ENCODE peak calls at places on chromosome 13, in ten cellular contexts. I is effector memory CD4-positive, alpha-beta T cell; U is A549; Y is substantia nigra; P is testis; V is CD4-positive, CD25-positive, alpha-beta regulatory T cell; S is cardiac muscle cell; L is transverse colon; O is ascending aorta; W is lower lobe of right lung. R is an unnamed sample.

GRCh38 chr13:51906581-51906980 is 44.8 kb downstream of the CCDC70 start:
- DNase-seq in U (no peak), I (no peak), W (no peak), O (no peak), L (peak), S (no peak), P (no peak), Y (no peak), V (no peak), R (no peak)

GRCh38 chr13:27556109-27556508 is 64.2 kb downstream of the LNX2 start:
- DNase-seq in O (peak), V (no peak), P (no peak), W (no peak), Y (no peak), S (no peak), U (no peak), L (no peak), I (no peak), R (no peak)

GRCh38 chr13:79098603-79099002 is 307.5 kb downstream of the RBM26 start:
- DNase-seq in W (no peak), P (no peak), V (no peak), Y (no peak), U (no peak), I (no peak), O (no peak), S (no peak), L (no peak), R (no peak)

GRCh38 chr13:114004416-114005205 is 30.7 kb upstream of the C13orf46 start:
- DNase-seq in L (no peak), Y (no peak), U (no peak), I (no peak), P (no peak), W (peak), O (peak), V (no peak), S (no peak), R (no peak)

GRCh38 chr13:87274209-87274819 is 396.9 kb upstream of the SLITRK5 start:
- DNase-seq in V (peak), W (no peak), O (no peak), S (peak), U (no peak), Y (no peak), I (no peak), P (peak), L (peak), R (peak)

GRCh38 chr13:52786747-52787146 is 47.1 kb upstream of the CNMD start:
- DNase-seq in S (no peak), O (no peak), P (no peak), I (no peak), Y (peak), U (no peak), L (no peak), W (no peak), V (no peak), R (no peak)

GRCh38 chr13:97627566-97627965 is 193.6 kb downstream of the RAP2A start:
- DNase-seq in I (no peak), O (peak), S (peak), L (no peak), P (peak), W (no peak), U (no peak), V (no peak), Y (no peak), R (peak)

GRCh38 chr13:84481958-84482357 is 599.7 kb upstream of the SLITRK1 start:
- DNase-seq in W (no peak), L (no peak), U (no peak), P (no peak), I (no peak), Y (no peak), V (no peak), O (no peak), S (no peak), R (no peak)

GRCh38 chr13:111548805-111549204 is 228.4 kb downstream of the TEX29 start:
- DNase-seq in L (no peak), I (no peak), U (no peak), Y (no peak), W (no peak), S (no peak), O (no peak), V (no peak), P (no peak), R (no peak)

GRCh38 chr13:95146486-95146885 is 154.8 kb downstream of the ABCC4 start:
- DNase-seq in V (no peak), L (no peak), I (no peak), U (no peak), S (no peak), Y (no peak), O (no peak), W (no peak), P (no peak), R (peak)

GRCh38 chr13:108816381-108816780 is 187.0 kb downstream of the MYO16 start:
- DNase-seq in W (no peak), U (no peak), Y (no peak), S (no peak), P (no peak), V (no peak), O (no peak), I (no peak), L (no peak), R (no peak)

GRCh38 chr13:106599875-106600797 is 32.2 kb upstream of the ARGLU1 start:
- DNase-seq in O (no peak), U (no peak), P (peak), I (no peak), S (no peak), V (peak), Y (no peak), W (no peak), L (no peak), R (peak)

GRCh38 chr13:78958019-78958418 is 299.1 kb upstream of the OBI1 start:
- DNase-seq in L (no peak), O (no peak), I (no peak), U (no peak), W (no peak), V (no peak), P (no peak), Y (no peak), S (no peak), R (no peak)

GRCh38 chr13:93248627-93249047 is 22.0 kb downstream of the GPC6 start:
- DNase-seq in P (no peak), U (no peak), L (no peak), Y (no peak), O (peak), I (no peak), W (peak), S (peak), V (no peak), R (peak)

GRCh38 chr13:113926301-113926761 is 47.5 kb downstream of the C13orf46 start:
- DNase-seq in O (peak), Y (no peak), I (no peak), L (no peak), S (no peak), W (no peak), U (no peak), P (peak), V (no peak), R (no peak)

GRCh38 chr13:69589531-69589930 is 518.1 kb upstream of the ATXN8OS start:
- DNase-seq in P (no peak), Y (no peak), L (no peak), I (no peak), O (no peak), V (no peak), S (no peak), U (no peak), W (no peak), R (no peak)

GRCh38 chr13:102002271-102002670 is 399.6 kb downstream of the FGF14 start:
- DNase-seq in W (no peak), S (no peak), O (no peak), P (no peak), L (no peak), I (no peak), V (no peak), Y (no peak), U (no peak), R (no peak)

GRCh38 chr13:97141564-97142005 is 80.5 kb upstream of the MBNL2 start:
- DNase-seq in I (no peak), Y (no peak), O (peak), L (peak), U (peak), V (no peak), S (peak), W (no peak), P (peak), R (peak)

GRCh38 chr13:20151612-20152011 is 9.2 kb downstream of the GJA3 start:
- DNase-seq in Y (no peak), W (no peak), P (no peak), L (no peak), S (no peak), V (no peak), I (no peak), O (no peak), U (no peak), R (no peak)

GRCh38 chr13:20828540-20829364 is 55.0 kb upstream of the EEF1AKMT1 start:
- DNase-seq in O (no peak), Y (no peak), U (peak), P (no peak), V (peak), L (peak), S (peak), I (no peak), W (no peak), R (peak)

GRCh38 chr13:20633802-20634201 is 66.8 kb downstream of the IFT88 start:
- DNase-seq in P (no peak), O (no peak), V (no peak), Y (no peak), L (no peak), I (no peak), W (no peak), U (no peak), S (no peak), R (no peak)

GRCh38 chr13:39825886-39826285 is 170.4 kb downstream of the COG6 start:
- DNase-seq in V (no peak), I (no peak), Y (no peak), P (no peak), O (no peak), W (no peak), L (no peak), S (no peak), U (no peak), R (peak)

GRCh38 chr13:44715287-44716224 is 139.4 kb upstream of the TSC22D1 start:
- DNase-seq in O (no peak), W (no peak), S (no peak), U (no peak), P (peak), I (no peak), V (no peak), Y (no peak), L (no peak), R (no peak)
- H3K27ac ChIP-seq in O (peak), W (no peak), S (no peak), U (peak), P (no peak), I (no peak), V (no peak), Y (no peak), L (no peak), R (no peak)

GRCh38 chr13:36673352-36673751 is 468 bp upstream of the SERTM1 start:
- DNase-seq in W (no peak), L (no peak), P (no peak), V (no peak), O (no peak), Y (no peak), I (no peak), S (no peak), U (no peak), R (no peak)

GRCh38 chr13:36674337-36675212 is 755 bp downstream of the SERTM1 start:
- DNase-seq in I (no peak), O (no peak), L (no peak), V (no peak), S (no peak), W (no peak), Y (no peak), U (no peak), P (no peak), R (peak)

GRCh38 chr13:36675213-36675536 is 1.4 kb downstream of the SERTM1 start:
- DNase-seq in L (no peak), P (no peak), V (no peak), O (no peak), I (no peak), U (no peak), S (no peak), Y (no peak), W (no peak), R (peak)

DNA sequence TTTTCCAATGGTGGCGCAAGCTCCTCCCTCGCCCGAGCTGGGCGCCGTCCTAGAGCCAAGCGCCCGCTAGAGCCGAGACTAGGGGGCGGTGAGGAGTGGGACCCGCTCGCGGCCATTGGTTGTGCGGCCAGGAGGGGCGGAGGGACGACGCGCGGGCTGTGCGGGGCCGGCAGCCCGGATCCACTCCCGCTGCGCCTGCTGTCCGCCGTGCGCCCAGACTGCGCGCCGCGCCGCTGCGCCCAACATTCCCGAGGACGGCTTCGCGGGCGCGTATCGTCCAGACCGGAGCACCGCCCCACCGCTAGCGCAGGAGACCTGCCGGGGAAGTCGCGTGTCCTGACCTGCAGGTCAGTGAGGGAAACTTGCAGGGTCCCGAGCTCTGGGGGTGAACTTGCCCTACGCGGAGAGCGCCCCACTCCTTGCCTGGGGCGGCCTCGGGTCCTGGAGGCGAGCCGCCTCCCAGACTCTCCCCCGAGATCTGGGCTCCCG is at the start of gene SERTM1:
- DNase-seq in P (peak), O (no peak), S (peak), I (no peak), W (peak), U (no peak), Y (no peak), V (no peak), L (no peak), R (peak)
- H3K27ac ChIP-seq in P (no peak), O (no peak), S (no peak), I (no peak), W (no peak), U (no peak), Y (no peak), V (no peak), L (no peak), R (peak)

GRCh38 chr13:98774776-98775175 is 22.3 kb upstream of the SLC15A1 start:
- DNase-seq in W (no peak), Y (no peak), O (no peak), U (no peak), P (no peak), V (no peak), S (no peak), I (no peak), L (no peak), R (no peak)

GRCh38 chr13:98773921-98774320 is 21.4 kb upstream of the SLC15A1 start:
- DNase-seq in P (no peak), S (no peak), V (no peak), Y (no peak), W (no peak), L (no peak), O (no peak), U (no peak), I (no peak), R (no peak)

GRCh38 chr13:98775386-98775785 is 22.9 kb upstream of the SLC15A1 start:
- DNase-seq in U (no peak), V (no peak), W (no peak), Y (no peak), P (no peak), O (no peak), S (no peak), L (no peak), I (no peak), R (no peak)

GRCh38 chr13:98778749-98779148 is 26.3 kb upstream of the SLC15A1 start:
- DNase-seq in S (no peak), V (no peak), L (no peak), U (no peak), O (no peak), P (no peak), I (no peak), W (no peak), Y (no peak), R (no peak)

GRCh38 chr13:98775844-98776598 is 23.5 kb upstream of the SLC15A1 start:
- DNase-seq in I (no peak), O (no peak), S (no peak), L (peak), Y (no peak), U (peak), V (no peak), P (no peak), W (no peak), R (no peak)
- H3K27ac ChIP-seq in I (no peak), O (no peak), S (no peak), L (no peak), Y (no peak), U (peak), V (no peak), P (no peak), W (no peak), R (no peak)

GRCh38 chr13:110068176-110068473 is 238.8 kb downstream of the COL4A1 start:
- DNase-seq in P (no peak), V (no peak), S (no peak), I (no peak), O (no peak), Y (no peak), U (no peak), L (no peak), W (no peak), R (no peak)
- H3K27ac ChIP-seq in P (no peak), V (no peak), S (no peak), I (no peak), O (no peak), Y (no peak), U (no peak), L (no peak), W (no peak), R (no peak)

DNA sequence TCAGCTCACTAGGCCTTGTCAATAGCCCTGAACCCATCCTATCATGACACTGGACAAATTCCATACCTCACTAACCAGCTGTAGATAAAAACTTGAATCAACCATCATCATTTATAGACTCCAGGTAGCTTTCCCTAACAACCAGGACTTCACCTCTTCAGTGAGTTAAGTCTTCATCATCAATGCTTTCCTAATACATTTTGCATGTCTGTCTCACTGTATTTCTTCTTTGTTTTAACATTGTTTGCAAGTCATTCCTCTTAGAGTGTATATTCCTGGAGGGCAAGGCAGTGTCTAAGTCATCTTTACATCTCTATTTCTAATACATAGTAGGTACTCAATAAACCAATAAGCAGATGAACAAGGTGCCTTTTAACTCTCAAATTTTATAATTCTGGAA is 123.4 kb upstream of the RFC3 start:
- DNase-seq in V (no peak), S (no peak), Y (no peak), P (no peak), L (no peak), U (no peak), W (no peak), I (no peak), O (no peak), R (no peak)
- H3K27ac ChIP-seq in V (no peak), S (no peak), Y (no peak), P (no peak), L (no peak), U (no peak), W (no peak), I (no peak), O (no peak), R (no peak)

DNA sequence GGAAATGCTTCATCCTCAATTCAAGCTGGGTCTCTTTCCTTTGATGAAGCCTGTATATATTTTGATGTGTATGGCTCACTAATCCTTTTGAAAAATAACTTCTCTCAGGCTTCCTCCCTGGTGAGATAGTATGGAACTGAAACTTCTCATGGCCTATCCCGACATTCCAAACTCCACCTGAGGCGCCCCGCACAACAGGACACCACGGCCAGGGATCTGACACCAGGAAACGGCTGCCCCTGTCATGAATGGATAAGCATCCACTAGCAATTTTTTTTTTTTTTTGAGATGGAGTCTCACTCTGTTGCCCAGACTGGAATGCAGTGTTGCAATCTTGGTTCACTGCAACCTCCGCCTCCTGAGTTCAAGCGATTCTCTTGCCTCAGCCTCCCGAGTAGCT is 16.4 kb downstream of the SLC7A1 start:
- DNase-seq in P (no peak), W (no peak), U (no peak), S (no peak), O (no peak), L (no peak), Y (no peak), V (no peak), I (no peak), R (no peak)
- H3K27ac ChIP-seq in P (no peak), W (no peak), U (no peak), S (no peak), O (peak), L (no peak), Y (no peak), V (no peak), I (no peak), R (no peak)

DNA sequence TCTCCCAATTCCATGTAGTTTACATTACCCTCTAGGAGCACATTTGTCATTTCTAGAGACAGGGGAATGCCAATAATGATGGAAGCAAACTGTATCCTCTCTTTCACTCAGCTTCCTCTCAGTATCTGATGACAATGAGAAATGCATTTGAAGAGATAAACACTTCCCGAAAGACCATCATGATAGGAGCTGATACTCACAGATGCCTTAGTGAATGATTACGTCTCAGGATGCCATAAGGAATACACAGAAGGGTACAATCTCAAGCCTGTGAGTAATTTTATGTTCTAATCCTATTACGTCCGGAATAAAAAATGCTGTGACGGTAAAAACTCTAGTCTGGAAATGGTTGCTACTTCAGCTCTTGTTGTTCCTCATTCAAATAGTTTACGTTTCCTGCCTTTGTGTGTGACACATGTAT is 663.8 kb upstream of the MIR17HG start:
- DNase-seq in S (no peak), L (no peak), W (no peak), O (no peak), Y (no peak), V (no peak), P (no peak), U (no peak), I (no peak), R (peak)
- H3K27ac ChIP-seq in S (no peak), L (no peak), W (no peak), O (no peak), Y (no peak), V (no peak), P (no peak), U (no peak), I (no peak), R (no peak)

GRCh38 chr13:110269509-110270185 is 37.3 kb downstream of the COL4A1 start:
- DNase-seq in V (no peak), P (no peak), Y (no peak), S (no peak), W (no peak), U (no peak), O (peak), L (no peak), I (no peak), R (no peak)

GRCh38 chr13:110266983-110267382 is 40.0 kb downstream of the COL4A1 start:
- DNase-seq in O (peak), Y (no peak), V (no peak), U (no peak), L (no peak), P (no peak), I (no peak), W (no peak), S (no peak), R (no peak)

GRCh38 chr13:110268061-110268460 is 38.9 kb downstream of the COL4A1 start:
- DNase-seq in V (no peak), S (no peak), Y (no peak), W (no peak), L (no peak), U (no peak), P (no peak), O (peak), I (no peak), R (no peak)

GRCh38 chr13:110270507-110270906 is 36.5 kb downstream of the COL4A1 start:
- DNase-seq in P (no peak), S (no peak), O (no peak), L (no peak), W (no peak), I (no peak), V (no peak), Y (no peak), U (no peak), R (no peak)

GRCh38 chr13:110268576-110269185 is 38.3 kb downstream of the COL4A1 start:
- DNase-seq in V (no peak), O (peak), P (no peak), L (no peak), Y (no peak), W (no peak), I (no peak), U (no peak), S (no peak), R (no peak)
- H3K27ac ChIP-seq in V (no peak), O (peak), P (no peak), L (no peak), Y (no peak), W (no peak), I (no peak), U (no peak), S (no peak), R (no peak)

R was measured in A673.